ENCODE peak calls at places on chromosomes 12 and 14, in nine cellular contexts. Y is astrocyte of the spinal cord, E is mammary epithelial cell, C is B cell, F is PC-9, I is thoracic aorta, V is vagina, A is BE2C, G is progenitor cell of endocrine pancreas. D is an unnamed sample.
A peak's percentile ranks its signal among the peaks of the same experiment; 100 is the strongest.

GRCh38 chr12:121750507-121750955 is 38.0 kb downstream of the TMEM120B start:
- DNase-seq in V (no peak), Y (no peak), I (no peak), C (no peak), F (no peak), E (no peak), G (no peak), A (no peak), D (no peak)

GRCh38 chr12:48350249-48351021 is at the start of gene ZNF641:
- DNase-seq in C (peak; percentile 79), A (peak; percentile 82), F (peak; percentile 76), G (no peak), Y (peak; percentile 71), I (peak; percentile 22), V (no peak), E (peak; percentile 71), D (peak; percentile 47)

GRCh38 chr14:78519863-78520262 is 349.7 kb downstream of the NRXN3 start:
- DNase-seq in E (peak; percentile 1), V (no peak), Y (peak; percentile 8), F (peak; percentile 1), I (no peak), G (peak; percentile 62), A (no peak), C (no peak), D (no peak)

GRCh38 chr12:106235770-106236169 is 12.1 kb downstream of the CKAP4 start:
- DNase-seq in C (no peak), E (peak; percentile 26), A (no peak), G (no peak), V (no peak), Y (no peak), F (no peak), I (no peak), D (no peak)

GRCh38 chr12:120117961-120118709 is 1.6 kb upstream of the RAB35 start:
- DNase-seq in I (no peak), Y (peak; percentile 17), A (no peak), V (no peak), C (no peak), G (no peak), F (peak; percentile 48), E (peak; percentile 66), D (no peak)

GRCh38 chr12:72388322-72388721 is 116.2 kb downstream of the TRHDE start:
- DNase-seq in Y (no peak), I (no peak), F (no peak), C (no peak), E (no peak), G (no peak), A (no peak), V (no peak), D (no peak)

GRCh38 chr14:56794088-56794556 is 16.2 kb downstream of the OTX2 start:
- DNase-seq in F (no peak), Y (no peak), C (no peak), G (no peak), A (no peak), V (no peak), I (no peak), E (no peak), D (no peak)

GRCh38 chr12:2960432-2960956 is 1.3 kb downstream of the TEAD4 start:
- DNase-seq in A (no peak), C (no peak), I (no peak), V (no peak), E (peak; percentile 45), F (peak; percentile 26), G (no peak), Y (peak; percentile 35), D (no peak)

GRCh38 chr14:46988312-46988711 is 336.7 kb upstream of the RPL10L start:
- DNase-seq in A (no peak), V (no peak), C (no peak), G (no peak), Y (no peak), E (no peak), I (no peak), F (no peak), D (no peak)

GRCh38 chr14:47040490-47040889 is 388.9 kb upstream of the RPL10L start:
- DNase-seq in G (no peak), V (no peak), C (no peak), F (no peak), A (peak; percentile 42), E (peak; percentile 38), I (no peak), Y (no peak), D (peak; percentile 15)

GRCh38 chr12:114414866-114415524 is 9.1 kb upstream of the TBX5 start:
- DNase-seq in F (no peak), C (no peak), V (no peak), G (no peak), Y (no peak), I (no peak), E (no peak), A (no peak), D (no peak)

GRCh38 chr12:131229426-131230339 is 276.0 kb downstream of the ADGRD1 start:
- DNase-seq in C (no peak), E (no peak), A (peak; percentile 80), V (no peak), I (no peak), F (no peak), Y (no peak), G (no peak), D (no peak)
- TF ChIP-seq CTCF in C (no peak), E (no peak), A (peak; percentile 40), V (no peak), I (no peak), F (no peak), Y (no peak), G (peak; percentile 42), D (no peak)

GRCh38 chr12:89355243-89356068 is 3.2 kb upstream of the DUSP6 start:
- DNase-seq in G (no peak), C (no peak), Y (peak; percentile 20), E (peak; percentile 19), I (no peak), A (no peak), F (no peak), V (no peak), D (no peak)
- TF ChIP-seq CTCF in G (peak; percentile 44), C (no peak), Y (no peak), E (peak; percentile 39), I (peak; percentile 32), A (peak; percentile 37), F (no peak), V (no peak), D (no peak)

GRCh38 chr12:76878899-76879709 is at the start of gene CSRP2:
- DNase-seq in Y (peak; percentile 91), V (peak; percentile 95), C (peak; percentile 52), I (peak; percentile 74), G (peak; percentile 91), E (peak; percentile 90), F (peak; percentile 86), A (peak; percentile 93), D (peak; percentile 97)
- TF ChIP-seq CTCF in Y (peak; percentile 30), V (no peak), C (no peak), I (peak; percentile 65), G (peak; percentile 42), E (peak; percentile 13), F (no peak), A (peak; percentile 26), D (no peak)

DNA sequence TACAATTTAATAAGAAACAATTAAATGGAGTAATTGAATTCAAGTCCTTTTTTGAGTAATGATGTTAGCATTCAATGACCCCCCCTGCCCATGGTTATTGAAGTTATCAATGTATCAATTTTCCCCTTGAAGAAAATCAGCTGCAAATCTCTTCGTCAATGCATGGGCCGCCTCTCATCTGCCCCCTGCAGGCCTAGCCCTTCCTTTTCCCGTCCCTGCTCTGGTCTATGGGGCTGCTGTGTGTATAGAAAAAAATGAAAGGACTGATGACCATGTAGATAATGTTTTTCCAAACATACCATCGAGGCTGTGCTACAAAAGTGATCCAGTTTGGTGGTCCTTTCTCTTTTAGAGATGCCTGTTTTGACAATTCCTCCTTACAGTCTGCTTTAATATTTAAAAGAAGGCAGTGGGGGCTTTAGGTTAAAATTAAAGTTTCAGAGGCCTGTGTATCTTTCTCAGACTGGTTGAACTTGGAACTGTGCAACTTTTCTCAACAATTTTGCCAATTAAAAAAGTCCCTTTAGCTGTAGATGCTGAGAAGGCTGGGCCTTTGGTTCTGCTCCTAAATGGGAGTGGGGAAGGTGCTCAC is 98.4 kb downstream of the APAF1 start:
- DNase-seq in F (no peak), G (no peak), C (no peak), I (no peak), A (peak; percentile 58), Y (no peak), E (no peak), V (no peak), D (no peak)
- TF ChIP-seq CTCF in F (peak; percentile 59), G (peak; percentile 73), C (peak; percentile 44), I (no peak), A (peak; percentile 91), Y (peak; percentile 85), E (peak; percentile 46), V (no peak), D (no peak)

GRCh38 chr12:19657401-19657800 is 218.1 kb downstream of the AEBP2 start:
- DNase-seq in Y (no peak), V (no peak), A (no peak), E (no peak), I (no peak), G (no peak), C (no peak), F (no peak), D (no peak)

GRCh38 chr12:19652391-19652790 is 213.1 kb downstream of the AEBP2 start:
- DNase-seq in V (no peak), A (no peak), F (no peak), C (no peak), Y (no peak), E (no peak), I (no peak), G (no peak), D (no peak)

DNA sequence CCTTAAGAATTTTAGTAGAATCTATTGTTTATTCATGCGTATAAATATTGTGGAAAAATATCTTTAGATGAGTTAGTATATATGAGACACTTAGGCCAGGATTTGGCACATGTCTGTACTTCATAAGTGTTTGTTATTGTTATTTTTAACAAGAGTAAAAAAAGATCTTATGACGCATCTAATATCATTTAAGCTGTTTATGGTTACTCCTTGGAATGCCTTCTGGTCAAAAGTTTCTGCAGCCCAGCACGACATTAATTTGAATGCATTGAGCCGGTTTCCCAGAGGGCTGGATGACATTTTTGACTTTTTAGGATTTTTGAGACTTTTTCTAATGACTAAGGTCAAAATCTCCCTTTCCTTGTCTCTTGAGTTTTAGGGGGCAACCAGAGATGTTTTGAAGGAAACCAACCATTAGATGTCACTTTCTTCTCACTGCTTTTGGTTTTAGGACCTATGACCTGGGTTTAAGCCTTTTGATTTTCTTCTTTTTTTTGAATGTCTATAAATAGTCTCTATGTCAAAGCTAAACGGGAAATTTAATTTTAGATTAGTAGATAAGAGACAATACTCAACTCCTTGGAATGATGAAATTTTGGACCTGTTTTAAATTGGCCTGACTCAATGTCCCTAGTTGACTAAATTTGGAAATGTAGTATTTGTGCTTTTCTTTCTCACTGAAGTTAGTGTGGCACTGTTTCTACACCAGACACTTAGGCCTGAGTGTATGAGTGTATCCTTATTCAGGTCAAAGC is 215.5 kb downstream of the AEBP2 start:
- DNase-seq in G (no peak), V (no peak), F (no peak), C (no peak), E (no peak), Y (peak; percentile 5), A (no peak), I (no peak), D (no peak)
- TF ChIP-seq CTCF in G (no peak), V (no peak), F (no peak), C (no peak), E (no peak), Y (no peak), A (no peak), I (no peak), D (no peak)

DNA sequence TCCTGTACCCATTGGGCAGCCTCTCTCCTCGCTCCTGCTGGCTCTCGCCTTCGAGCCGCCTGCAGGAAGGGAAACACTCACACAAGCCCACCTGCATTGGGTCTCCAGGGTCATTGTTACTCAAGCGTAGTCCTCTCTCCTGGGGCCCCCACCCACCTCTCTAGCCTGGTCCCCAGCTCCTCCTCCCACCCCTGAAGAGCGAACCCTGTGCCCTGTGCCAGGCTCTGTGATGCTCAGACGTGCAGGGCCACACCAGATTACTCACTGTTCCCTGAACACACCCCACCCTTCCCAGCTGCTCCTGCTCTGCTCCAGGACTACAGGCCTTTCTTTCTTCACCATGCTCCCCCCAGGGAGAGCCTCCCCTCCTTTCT is 88.1 kb downstream of the NINJ2 start:
- DNase-seq in F (no peak), Y (no peak), C (peak; percentile 27), V (no peak), I (no peak), G (no peak), E (peak; percentile 72), A (no peak), D (no peak)
- TF ChIP-seq CTCF in F (no peak), Y (no peak), C (no peak), V (no peak), I (no peak), G (no peak), E (no peak), A (no peak), D (no peak)